ENCODE peak calls at places on chromosomes 7 and 10, in six cellular contexts. C, E, U, V, P and J are unnamed samples.

GRCh38 chr10:86786368-86786767 is 29.9 kb downstream of the BMPR1A start:
- DNase-seq in U (no peak), V (no peak), C (no peak), E (peak), P (no peak), J (no peak)

GRCh38 chr7:32259917-32260596 is 189.8 kb upstream of the PDE1C start:
- DNase-seq in V (no peak), C (no peak), U (no peak), E (no peak), P (no peak), J (peak)

GRCh38 chr7:103887853-103888602 is 101.4 kb downstream of the RELN start:
- DNase-seq in E (peak), U (no peak), C (no peak), P (no peak), V (no peak), J (no peak)

GRCh38 chr7:7223250-7223649 is 40.9 kb downstream of the C1GALT1 start:
- DNase-seq in V (no peak), E (no peak), U (no peak), P (no peak), C (no peak), J (no peak)

GRCh38 chr10:121511943-121512342 is 86.3 kb downstream of the FGFR2 start:
- DNase-seq in V (no peak), E (no peak), P (no peak), C (no peak), U (no peak), J (no peak)

GRCh38 chr10:132062641-132063390 is 2.9 kb upstream of the JAKMIP3 start:
- DNase-seq in C (peak), V (no peak), E (no peak), U (no peak), P (no peak), J (no peak)

GRCh38 chr7:66557214-66558200 is 71.2 kb upstream of the KCTD7 start:
- DNase-seq in P (peak), E (peak), C (peak), V (peak), U (peak), J (peak)

GRCh38 chr7:66366701-66367100 is 161.6 kb downstream of the TPST1 start:
- DNase-seq in P (no peak), U (no peak), E (no peak), C (no peak), V (no peak), J (no peak)

GRCh38 chr10:98374176-98374969 is 40.6 kb downstream of the PYROXD2 start:
- DNase-seq in C (no peak), U (no peak), P (no peak), V (peak), E (peak), J (no peak)

GRCh38 chr7:92133737-92134270 is 473 bp downstream of the CYP51A1 start:
- DNase-seq in V (peak), C (peak), P (peak), U (peak), E (peak), J (peak)

GRCh38 chr10:102313221-102313896 is 68.0 kb downstream of the GBF1 start:
- DNase-seq in U (no peak), V (no peak), C (no peak), E (no peak), P (no peak), J (no peak)

GRCh38 chr10:63409465-63410027 is 56.2 kb downstream of the JMJD1C start:
- DNase-seq in P (no peak), E (no peak), C (no peak), V (peak), U (no peak), J (no peak)

GRCh38 chr7:31122649-31123058 is 70.5 kb downstream of the ADCYAP1R1 start:
- DNase-seq in V (peak), C (peak), P (peak), U (no peak), E (peak), J (peak)

GRCh38 chr7:96337519-96337918 is 15.6 kb upstream of the SLC25A13 start:
- DNase-seq in C (no peak), P (no peak), V (peak), U (no peak), E (peak), J (no peak)

GRCh38 chr7:112271162-112271561 is 64.7 kb downstream of the ZNF277 start:
- DNase-seq in P (no peak), E (no peak), U (no peak), C (no peak), V (no peak), J (no peak)

DNA sequence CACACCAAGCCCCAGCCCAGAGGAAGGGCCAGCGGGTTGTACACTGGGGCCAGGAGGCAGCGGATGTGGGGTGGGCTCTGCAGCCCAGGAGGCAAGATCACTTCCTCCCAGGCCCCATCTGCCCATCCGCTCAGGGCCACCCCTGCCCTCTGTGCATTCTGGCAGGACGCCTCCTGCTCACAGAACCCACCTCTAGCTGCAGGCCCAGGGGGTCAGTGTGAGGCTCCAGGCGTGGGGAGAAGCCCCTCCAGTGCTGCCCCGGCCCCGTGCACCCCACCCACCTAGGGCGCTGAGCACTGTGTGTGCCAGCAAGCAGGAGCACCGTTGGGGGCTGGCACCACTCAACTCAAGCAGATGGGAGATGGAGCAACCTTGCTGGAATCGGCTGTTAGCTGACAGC is 275.9 kb downstream of the ELFN1 start:
- DNase-seq in V (no peak), C (no peak), E (no peak), P (peak), U (no peak), J (no peak)
- TF ChIP-seq CTCF in V (no peak), C (no peak), E (no peak), P (no peak), U (no peak), J (no peak)

GRCh38 chr7:120856621-120857352 is 1.2 kb downstream of the TSPAN12 start:
- DNase-seq in P (peak), U (peak), C (peak), V (no peak), E (peak), J (peak)
- TF ChIP-seq CTCF in P (no peak), U (no peak), C (no peak), V (no peak), E (no peak), J (peak)

DNA sequence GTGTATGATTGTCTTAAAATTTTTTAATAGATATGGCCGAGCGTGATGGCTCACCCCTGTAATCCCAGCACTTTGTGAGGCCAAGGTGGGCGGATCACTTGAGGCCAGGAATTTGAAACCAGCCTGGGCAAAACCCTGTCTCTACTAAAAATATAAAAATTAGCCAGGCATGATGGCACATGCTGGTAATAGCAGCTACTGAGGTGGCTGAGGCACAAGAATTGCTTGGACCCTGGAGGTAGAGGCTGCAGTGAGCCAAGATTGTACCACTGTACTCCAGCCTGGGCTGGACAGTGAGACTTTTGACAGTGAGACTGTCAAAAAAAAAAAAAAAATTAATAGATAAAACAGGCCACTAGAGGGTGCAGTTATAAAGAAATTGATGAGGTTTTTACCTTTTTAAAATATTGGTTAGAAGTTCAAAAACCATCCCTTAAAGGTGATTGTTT is 20.5 kb downstream of the NOM1 start:
- DNase-seq in P (no peak), V (peak), U (no peak), C (no peak), E (peak), J (no peak)
- TF ChIP-seq CTCF in P (peak), V (no peak), U (no peak), C (peak), E (peak), J (peak)

GRCh38 chr10:104650072-104650471 is 9.0 kb downstream of the SORCS3 start:
- DNase-seq in P (no peak), U (no peak), V (no peak), E (no peak), C (no peak), J (no peak)
- TF ChIP-seq CTCF in P (peak), U (no peak), V (peak), E (no peak), C (no peak), J (no peak)

DNA sequence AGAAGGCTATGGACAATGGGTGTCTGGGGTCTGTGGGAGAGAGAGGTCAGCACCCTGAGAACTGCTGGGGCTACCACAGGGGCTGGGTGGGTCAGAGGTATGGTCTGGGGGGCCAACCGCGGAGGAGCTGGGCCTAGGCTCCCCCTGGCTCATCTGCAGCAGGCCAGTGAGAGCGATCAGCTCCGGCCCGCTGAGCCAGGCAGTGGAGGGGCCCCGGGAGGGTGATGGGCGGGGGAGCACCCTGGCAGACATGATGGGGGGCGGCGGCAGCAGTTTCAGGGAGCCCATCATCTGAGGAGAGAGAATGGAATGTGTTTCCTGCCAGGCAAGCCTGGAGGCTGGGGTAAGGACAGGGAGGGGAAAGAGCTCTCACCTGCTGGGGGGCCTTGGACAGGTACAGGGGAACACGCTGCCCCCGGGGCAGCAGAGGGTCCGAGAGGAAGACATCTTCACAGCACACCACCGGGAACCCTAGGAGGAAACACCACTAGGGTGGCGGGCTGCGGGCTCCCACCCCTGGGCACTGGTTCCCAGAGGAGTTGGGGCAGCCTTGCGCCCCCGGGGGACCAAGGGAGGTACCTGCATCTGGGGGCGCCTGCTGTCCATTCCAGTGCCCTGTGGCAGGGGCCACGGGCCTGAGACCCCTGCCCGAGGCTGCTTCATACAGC is 1.3 kb downstream of the SAP25 start:
- DNase-seq in U (no peak), V (no peak), C (no peak), P (no peak), E (no peak), J (no peak)
- TF ChIP-seq CTCF in U (no peak), V (no peak), C (no peak), P (no peak), E (no peak), J (no peak)

DNA sequence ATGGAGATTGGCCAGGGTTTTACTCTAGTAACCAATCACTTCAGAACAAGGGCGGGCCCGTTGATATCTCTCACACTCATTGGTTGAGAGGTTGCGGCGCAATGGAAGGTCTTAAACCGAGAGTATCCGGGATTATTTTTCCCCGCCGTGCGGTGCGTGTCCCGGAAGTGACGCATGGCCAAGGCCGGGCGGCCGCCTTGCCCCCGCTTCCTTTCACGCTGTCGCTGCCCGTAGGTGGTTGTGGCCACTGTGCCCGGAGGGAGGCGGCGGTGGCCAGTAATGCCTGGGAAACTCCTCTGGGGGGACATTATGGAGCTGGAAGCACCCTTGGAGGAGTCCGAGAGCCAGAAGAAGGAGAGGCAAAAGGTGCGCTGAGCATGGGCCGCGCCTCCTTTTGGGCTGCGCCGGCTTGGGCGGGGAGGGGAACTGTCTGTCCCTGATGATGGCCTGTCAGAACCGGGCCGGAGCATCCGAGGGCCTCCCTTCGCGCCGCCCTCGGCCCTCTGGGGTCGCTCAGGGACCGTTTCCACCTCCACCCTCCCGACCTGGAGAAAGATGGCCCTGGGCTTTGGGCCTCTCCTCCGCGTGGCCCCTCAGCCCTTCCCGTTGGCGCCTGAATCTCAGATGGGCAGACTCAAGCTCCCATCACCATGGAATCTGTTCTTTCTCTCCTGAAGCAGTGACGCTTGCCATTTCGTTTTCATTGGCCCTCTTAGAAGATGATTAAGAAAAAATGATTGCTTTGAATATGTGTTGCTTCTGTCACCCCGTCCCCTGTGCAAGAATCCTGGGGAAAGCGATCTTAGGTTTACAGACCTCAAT is at the start of gene DDX50:
- DNase-seq in C (peak), U (peak), P (peak), V (peak), E (peak), J (peak)
- TF ChIP-seq CTCF in C (peak), U (no peak), P (peak), V (no peak), E (no peak), J (no peak)

GRCh38 chr10:126160971-126161630 is 227.2 kb downstream of the ADAM12 start:
- DNase-seq in E (peak), C (no peak), U (no peak), P (no peak), V (peak), J (no peak)
- TF ChIP-seq CTCF in E (peak), C (no peak), U (no peak), P (peak), V (peak), J (no peak)

DNA sequence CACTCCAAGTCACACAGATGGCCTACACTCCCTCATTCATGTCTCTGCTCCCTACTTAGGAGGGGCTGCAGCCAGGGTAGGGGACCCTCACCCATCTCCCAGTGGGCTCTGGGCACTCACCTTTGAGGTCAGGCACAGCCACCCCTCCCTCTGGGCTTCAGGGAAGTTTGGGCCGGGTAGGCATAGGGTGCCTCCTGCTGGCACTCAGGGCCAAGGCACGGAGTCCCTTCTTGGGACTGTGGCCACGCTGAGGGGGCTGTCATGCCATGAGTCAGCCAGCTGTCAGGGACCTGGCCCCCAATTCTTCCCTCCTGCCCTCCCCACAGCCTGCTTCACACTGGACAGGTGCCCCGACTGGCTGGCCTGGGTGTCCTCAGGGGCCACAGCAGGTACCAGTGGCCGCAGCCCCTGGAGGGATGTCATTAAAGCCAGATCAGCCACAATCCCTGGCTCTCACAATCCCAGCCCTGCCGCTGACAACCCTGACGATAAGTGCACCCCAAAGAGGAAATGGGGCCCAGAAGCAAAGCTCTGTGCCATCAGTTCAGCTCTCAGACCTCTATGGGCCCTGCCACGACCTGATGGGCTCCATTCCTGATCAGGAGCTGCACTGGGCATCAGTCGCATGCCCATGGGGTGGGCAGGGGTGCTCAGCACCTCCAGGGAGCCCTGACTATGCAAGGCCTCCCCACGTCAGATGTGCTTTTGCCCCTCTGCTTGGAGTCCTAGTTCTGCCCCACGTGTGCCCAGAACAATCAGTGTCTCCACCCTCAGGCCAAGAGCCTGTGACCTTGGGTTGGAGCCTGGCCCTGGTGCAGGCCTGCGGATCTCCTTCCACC is 34.1 kb upstream of the RET start:
- DNase-seq in U (no peak), V (no peak), E (no peak), P (no peak), C (peak), J (no peak)
- TF ChIP-seq CTCF in U (no peak), V (no peak), E (no peak), P (no peak), C (no peak), J (no peak)

DNA sequence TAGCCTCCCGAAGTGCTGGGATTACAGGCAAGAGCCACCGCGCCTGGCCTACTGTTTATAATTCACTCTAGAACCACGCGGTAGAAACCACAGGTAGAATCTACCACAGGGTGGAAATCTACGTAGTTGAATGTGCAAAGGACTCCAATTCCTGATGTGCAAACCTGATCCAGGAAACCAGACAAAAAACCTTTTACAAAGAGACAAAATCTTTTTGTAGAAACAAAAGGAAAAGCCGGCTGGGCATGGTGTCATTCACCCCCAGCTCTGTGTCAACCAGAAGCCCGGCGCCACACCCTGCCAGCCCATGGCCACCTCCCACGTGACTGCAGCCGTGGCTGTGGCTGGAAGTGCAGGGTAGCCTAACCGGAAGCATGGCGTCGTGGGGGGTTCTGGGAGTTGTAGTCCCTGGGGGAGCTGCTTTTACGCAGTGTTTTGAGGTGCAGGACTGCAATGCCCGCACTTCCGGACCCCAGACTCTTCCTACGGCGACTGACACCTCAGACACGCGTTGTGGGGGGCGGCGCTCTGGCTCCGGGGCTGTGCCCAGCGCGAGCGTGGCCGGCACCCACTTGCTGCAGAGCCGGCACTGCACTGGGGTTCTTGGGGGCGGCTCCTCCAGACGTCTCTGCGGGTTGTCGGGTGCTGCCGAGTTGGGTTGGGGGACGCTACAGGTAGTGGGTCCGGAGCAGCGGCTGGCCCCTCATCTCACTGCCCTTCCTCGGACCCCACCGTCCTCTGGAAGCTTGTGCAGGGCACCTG is 41.5 kb upstream of the RNF216 start:
- DNase-seq in U (peak), C (peak), E (peak), P (peak), V (peak), J (peak)
- TF ChIP-seq CTCF in U (no peak), C (peak), E (peak), P (peak), V (peak), J (no peak)